ENCODE peak calls at places on chromosomes 16 and 17, in six cellular contexts. Q is mesendoderm, N is astrocyte of the hippocampus, C is EH, D is NCI-H510A treated with DMSO at 0.1 percent for 48 hours, S is EL. V is an unnamed sample.

GRCh38 chr17:17638467-17638866 is 42.8 kb upstream of the RAI1 start:
- DNase-seq in Q (no peak), N (no peak), C (no peak), D (no peak), S (no peak), V (no peak)

GRCh38 chr17:67779098-67779672 is 46.1 kb upstream of the BPTF start:
- DNase-seq in Q (peak; percentile 71), N (peak; percentile 69), C (peak; percentile 64), D (no peak), S (peak; percentile 45), V (peak; percentile 92)

GRCh38 chr16:17070882-17071592 is 399.7 kb downstream of the XYLT1 start:
- DNase-seq in Q (peak; percentile 48), N (peak; percentile 74), C (no peak), D (peak; percentile 99), S (no peak), V (peak; percentile 2)

GRCh38 chr17:66468241-66469087 is 166.1 kb downstream of the PRKCA start:
- DNase-seq in Q (peak; percentile 43), N (no peak), C (peak; percentile 50), D (no peak), S (peak; percentile 66), V (no peak)

GRCh38 chr17:73750975-73751374 is 106.7 kb upstream of the SDK2 start:
- DNase-seq in Q (peak; percentile 63), N (no peak), C (no peak), D (peak; percentile 92), S (no peak), V (no peak)

GRCh38 chr16:71387045-71387871 is 28.7 kb downstream of the CALB2 start:
- DNase-seq in Q (peak; percentile 64), N (no peak), C (no peak), D (no peak), S (no peak), V (no peak)

GRCh38 chr17:16872351-16872751 is 99.6 kb downstream of the TNFRSF13B start:
- DNase-seq in Q (no peak), N (no peak), C (peak; percentile 62), D (no peak), S (peak; percentile 26), V (no peak)

GRCh38 chr16:73996624-73997339 is 299.8 kb upstream of the PSMD7 start:
- DNase-seq in Q (no peak), N (no peak), C (no peak), D (peak; percentile 65), S (no peak), V (no peak)

GRCh38 chr17:16255481-16255901 is 38.5 kb downstream of the PIGL start:
- DNase-seq in Q (peak; percentile 62), N (peak; percentile 83), C (peak; percentile 38), D (no peak), S (no peak), V (peak; percentile 47)

GRCh38 chr17:43534909-43535308 is 11.2 kb downstream of the ETV4 start:
- DNase-seq in Q (no peak), N (no peak), C (no peak), D (no peak), S (no peak), V (no peak)

GRCh38 chr16:88769617-88770458 is 15.2 kb downstream of the PIEZO1 start:
- DNase-seq in Q (peak; percentile 93), N (peak; percentile 65), C (no peak), D (no peak), S (no peak), V (no peak)

GRCh38 chr16:31138621-31139578 is 3.4 kb upstream of the PRSS8 start:
- DNase-seq in Q (peak; percentile 89), N (peak; percentile 91), C (peak; percentile 85), D (no peak), S (peak; percentile 89), V (peak; percentile 57)

GRCh38 chr17:83103200-83103937 is 24.0 kb downstream of the METRNL start:
- DNase-seq in Q (no peak), N (peak; percentile 59), C (peak; percentile 77), D (no peak), S (peak; percentile 70), V (peak; percentile 39)

GRCh38 chr16:68311316-68311620 is 449 bp downstream of the PRMT7 start:
- DNase-seq in Q (no peak), N (no peak), C (no peak), D (peak; percentile 57), S (no peak), V (peak; percentile 35)

GRCh38 chr16:27781195-27781524 is 231.2 kb downstream of the KATNIP start:
- DNase-seq in Q (no peak), N (no peak), C (no peak), D (no peak), S (no peak), V (peak; percentile 7)

GRCh38 chr16:48444574-48444973 is 59.4 kb upstream of the SIAH1 start:
- DNase-seq in Q (no peak), N (peak; percentile 78), C (peak; percentile 94), D (no peak), S (peak; percentile 88), V (peak; percentile 97)

GRCh38 chr17:31740611-31741082 is 118.4 kb downstream of the COPRS start:
- DNase-seq in Q (peak; percentile 11), N (peak; percentile 67), C (peak; percentile 99), D (no peak), S (peak; percentile 97), V (peak; percentile 82)

GRCh38 chr17:34299918-34300600 is 14.5 kb downstream of the CCL11 start:
- DNase-seq in Q (no peak), N (peak; percentile 60), C (peak; percentile 88), D (no peak), S (peak; percentile 80), V (peak; percentile 69)

GRCh38 chr16:3003582-3004270 is 9.0 kb upstream of the CLDN9 start:
- DNase-seq in Q (peak; percentile 100), N (peak; percentile 99), C (peak; percentile 99), D (peak; percentile 88), S (peak; percentile 99), V (peak; percentile 97)

GRCh38 chr17:1724869-1725641 is 551 bp downstream of the WDR81 start:
- DNase-seq in Q (peak; percentile 37), N (no peak), C (no peak), D (no peak), S (no peak), V (no peak)

GRCh38 chr17:28567604-28568003 is 3.7 kb downstream of the PIGS start:
- DNase-seq in Q (no peak), N (no peak), C (no peak), D (no peak), S (no peak), V (no peak)

GRCh38 chr17:48841395-48841831 is 10.6 kb downstream of the CALCOCO2 start:
- DNase-seq in Q (no peak), N (peak; percentile 79), C (peak; percentile 76), D (no peak), S (peak; percentile 63), V (peak; percentile 85)

GRCh38 chr17:72733619-72734282 is 358.7 kb downstream of the SLC39A11 start:
- DNase-seq in Q (no peak), N (no peak), C (no peak), D (no peak), S (no peak), V (no peak)

GRCh38 chr16:88469615-88470395 is 16.7 kb downstream of the ZFPM1 start:
- DNase-seq in Q (no peak), N (no peak), C (no peak), D (no peak), S (no peak), V (no peak)

GRCh38 chr17:73199751-73200317 is 7.0 kb downstream of the COG1 start:
- DNase-seq in Q (no peak), N (no peak), C (no peak), D (no peak), S (no peak), V (no peak)

GRCh38 chr17:14300628-14301278 is at the start of gene HS3ST3B1:
- DNase-seq in Q (peak; percentile 100), N (peak; percentile 100), C (peak; percentile 100), D (peak; percentile 37), S (peak; percentile 100), V (peak; percentile 100)

GRCh38 chr17:40112191-40112590 is 9.6 kb upstream of the MSL1 start:
- DNase-seq in Q (no peak), N (no peak), C (no peak), D (no peak), S (no peak), V (no peak)

GRCh38 chr17:28008526-28008925 is 34.0 kb upstream of the NLK start:
- DNase-seq in Q (peak; percentile 90), N (peak; percentile 85), C (peak; percentile 79), D (no peak), S (peak; percentile 51), V (peak; percentile 59)